ENCODE peak calls at places on chromosome 17, in five cellular contexts. One of them, this sample, is unnamed.

GRCh38 chr17:48269209-48269608 is 160.8 kb downstream of the SKAP1 start:
- DNase-seq in iPS-NIHi11: no peak
- DNase-seq in left ventricle myocardium inferior: no peak
- DNase-seq in NCI-H774: no peak
- DNase-seq in AG09319: no peak
- DNase-seq in this sample: no peak

GRCh38 chr17:7613769-7614421 is 802 bp downstream of the FXR2 start:
- DNase-seq in iPS-NIHi11: no peak
- DNase-seq in left ventricle myocardium inferior: no peak
- DNase-seq in NCI-H774: no peak
- DNase-seq in AG09319: no peak
- DNase-seq in this sample: peak

GRCh38 chr17:47732399-47733046 is 513 bp upstream of the TBX21 start:
- DNase-seq in iPS-NIHi11: no peak
- DNase-seq in left ventricle myocardium inferior: no peak
- DNase-seq in NCI-H774: no peak
- DNase-seq in AG09319: no peak
- DNase-seq in this sample: no peak

GRCh38 chr17:74977802-74978201 is 5.2 kb upstream of the HID1 start:
- DNase-seq in iPS-NIHi11: no peak
- DNase-seq in left ventricle myocardium inferior: no peak
- DNase-seq in NCI-H774: no peak
- DNase-seq in AG09319: no peak
- DNase-seq in this sample: no peak

GRCh38 chr17:76270770-76271668 is 5.9 kb downstream of the UBALD2 start:
- DNase-seq in iPS-NIHi11: no peak
- DNase-seq in left ventricle myocardium inferior: no peak
- DNase-seq in NCI-H774: no peak
- DNase-seq in AG09319: no peak
- DNase-seq in this sample: no peak

GRCh38 chr17:5618511-5618910 is 34.2 kb upstream of the NLRP1 start:
- DNase-seq in iPS-NIHi11: no peak
- DNase-seq in left ventricle myocardium inferior: no peak
- DNase-seq in NCI-H774: no peak
- DNase-seq in AG09319: no peak
- DNase-seq in this sample: no peak

GRCh38 chr17:40122466-40122943 is 734 bp downstream of the MSL1 start:
- DNase-seq in iPS-NIHi11: peak
- DNase-seq in left ventricle myocardium inferior: peak
- DNase-seq in NCI-H774: peak
- DNase-seq in AG09319: no peak
- DNase-seq in this sample: no peak

GRCh38 chr17:68231536-68231935 is 16.3 kb upstream of the AMZ2 start:
- DNase-seq in iPS-NIHi11: no peak
- DNase-seq in left ventricle myocardium inferior: no peak
- DNase-seq in NCI-H774: no peak
- DNase-seq in AG09319: no peak
- DNase-seq in this sample: no peak

GRCh38 chr17:77609553-77610517 is 348.7 kb upstream of the TNRC6C start:
- DNase-seq in iPS-NIHi11: no peak
- DNase-seq in left ventricle myocardium inferior: no peak
- DNase-seq in NCI-H774: no peak
- DNase-seq in AG09319: no peak
- DNase-seq in this sample: peak

GRCh38 chr17:47741793-47742145 is 8.7 kb downstream of the TBX21 start:
- DNase-seq in iPS-NIHi11: no peak
- DNase-seq in left ventricle myocardium inferior: no peak
- DNase-seq in NCI-H774: no peak
- DNase-seq in AG09319: no peak
- DNase-seq in this sample: no peak

GRCh38 chr17:12790806-12791148 is 1.5 kb downstream of the ARHGAP44 start:
- DNase-seq in iPS-NIHi11: peak
- DNase-seq in left ventricle myocardium inferior: no peak
- DNase-seq in NCI-H774: no peak
- DNase-seq in AG09319: no peak
- DNase-seq in this sample: no peak

GRCh38 chr17:42277342-42277712 is 1.1 kb upstream of the STAT5B start:
- DNase-seq in iPS-NIHi11: no peak
- DNase-seq in left ventricle myocardium inferior: no peak
- DNase-seq in NCI-H774: peak
- DNase-seq in AG09319: no peak
- DNase-seq in this sample: no peak

GRCh38 chr17:41806685-41807445 is 4.9 kb downstream of the P3H4 start:
- DNase-seq in iPS-NIHi11: no peak
- DNase-seq in left ventricle myocardium inferior: no peak
- DNase-seq in NCI-H774: no peak
- DNase-seq in AG09319: no peak
- DNase-seq in this sample: no peak

GRCh38 chr17:33499025-33499424 is 205.9 kb upstream of the ASIC2 start:
- DNase-seq in iPS-NIHi11: no peak
- DNase-seq in left ventricle myocardium inferior: no peak
- DNase-seq in NCI-H774: no peak
- DNase-seq in AG09319: no peak
- DNase-seq in this sample: no peak

GRCh38 chr17:38465420-38466345 is 37.4 kb downstream of the ARHGAP23 start:
- DNase-seq in iPS-NIHi11: peak
- DNase-seq in left ventricle myocardium inferior: peak
- DNase-seq in NCI-H774: no peak
- DNase-seq in AG09319: no peak
- DNase-seq in this sample: peak

GRCh38 chr17:19482571-19482970 is 51.1 kb upstream of the SLC47A1 start:
- DNase-seq in iPS-NIHi11: no peak
- DNase-seq in left ventricle myocardium inferior: no peak
- DNase-seq in NCI-H774: no peak
- DNase-seq in AG09319: no peak
- DNase-seq in this sample: no peak

GRCh38 chr17:571224-571623 is 143.4 kb downstream of the VPS53 start:
- DNase-seq in iPS-NIHi11: no peak
- DNase-seq in left ventricle myocardium inferior: no peak
- DNase-seq in NCI-H774: no peak
- DNase-seq in AG09319: no peak
- DNase-seq in this sample: no peak

GRCh38 chr17:48992433-48992832 is 4.8 kb upstream of the IGF2BP1 start:
- DNase-seq in iPS-NIHi11: no peak
- DNase-seq in left ventricle myocardium inferior: no peak
- DNase-seq in NCI-H774: no peak
- DNase-seq in AG09319: no peak
- DNase-seq in this sample: no peak

GRCh38 chr17:50817838-50818237 is 17.5 kb upstream of the WFIKKN2 start:
- DNase-seq in iPS-NIHi11: no peak
- DNase-seq in left ventricle myocardium inferior: no peak
- DNase-seq in NCI-H774: no peak
- DNase-seq in AG09319: no peak
- DNase-seq in this sample: no peak

GRCh38 chr17:59115474-59115873 is 8.8 kb upstream of the TRIM37 start:
- DNase-seq in iPS-NIHi11: no peak
- DNase-seq in left ventricle myocardium inferior: no peak
- DNase-seq in NCI-H774: no peak
- DNase-seq in AG09319: no peak
- DNase-seq in this sample: no peak

GRCh38 chr17:30908717-30909420 is 2.8 kb upstream of the TEFM start:
- DNase-seq in iPS-NIHi11: no peak
- DNase-seq in left ventricle myocardium inferior: no peak
- DNase-seq in NCI-H774: no peak
- DNase-seq in AG09319: no peak
- DNase-seq in this sample: no peak

GRCh38 chr17:80872999-80873951 is 118.4 kb upstream of the CHMP6 start:
- DNase-seq in iPS-NIHi11: peak
- DNase-seq in left ventricle myocardium inferior: peak
- DNase-seq in NCI-H774: no peak
- DNase-seq in AG09319: no peak
- DNase-seq in this sample: peak

GRCh38 chr17:39704821-39705551 is 5.1 kb downstream of the ERBB2 start:
- DNase-seq in iPS-NIHi11: peak
- DNase-seq in left ventricle myocardium inferior: no peak
- DNase-seq in NCI-H774: no peak
- DNase-seq in AG09319: peak
- DNase-seq in this sample: peak

GRCh38 chr17:75561927-75562603 is 25.5 kb upstream of the MYO15B start:
- DNase-seq in iPS-NIHi11: no peak
- DNase-seq in left ventricle myocardium inferior: no peak
- DNase-seq in NCI-H774: no peak
- DNase-seq in AG09319: peak
- DNase-seq in this sample: no peak